ENCODE peak calls at places on chromosomes 12 and 14, in ten cellular contexts. E is LoVo, Y is RWPE2, V is M059J, M is DMS79 treated with DMSO at 0.1 percent for 48 hours, Q is GM12865, I is NT2/D1, X is AG04450, D is natural killer cell, S is cerebellum. J is an unnamed sample.

GRCh38 chr14:95044463-95045254 is 112.7 kb downstream of the DICER1 start:
- DNase-seq in E (no peak), Y (peak), V (no peak), M (peak), Q (no peak), I (no peak), X (no peak), D (peak), S (no peak), J (peak)

GRCh38 chr14:50087350-50088116 is 28.8 kb downstream of the VCPKMT start:
- DNase-seq in E (no peak), Y (no peak), V (no peak), M (no peak), Q (peak), I (no peak), X (no peak), D (no peak), S (no peak), J (no peak)

GRCh38 chr12:79012616-79013015 is 148.0 kb downstream of the SYT1 start:
- DNase-seq in E (no peak), Y (no peak), V (no peak), M (no peak), Q (no peak), I (no peak), X (no peak), D (no peak), S (no peak), J (no peak)

GRCh38 chr14:65149116-65149515 is 46.8 kb upstream of the MAX start:
- DNase-seq in E (no peak), Y (no peak), V (no peak), M (no peak), Q (no peak), I (no peak), X (no peak), D (no peak), S (no peak), J (no peak)

GRCh38 chr14:50726372-50727107 is 58.4 kb upstream of the SAV1 start:
- DNase-seq in E (peak), Y (no peak), V (peak), M (no peak), Q (peak), I (no peak), X (peak), D (no peak), S (no peak), J (no peak)

GRCh38 chr12:31007153-31007495 is 66.5 kb upstream of the DDX11 start:
- DNase-seq in E (no peak), Y (no peak), V (no peak), M (no peak), Q (no peak), I (no peak), X (no peak), D (no peak), S (no peak), J (no peak)

GRCh38 chr14:23351681-23352505 is 794 bp downstream of the SLC22A17 start:
- DNase-seq in E (no peak), Y (no peak), V (no peak), M (peak), Q (no peak), I (no peak), X (no peak), D (no peak), S (peak), J (peak)

GRCh38 chr12:22333186-22333745 is 1.2 kb downstream of the ST8SIA1 start:
- DNase-seq in E (no peak), Y (no peak), V (no peak), M (no peak), Q (no peak), I (no peak), X (peak), D (no peak), S (no peak), J (no peak)

GRCh38 chr12:105357162-105357691 is 26.7 kb downstream of the C12orf75 start:
- DNase-seq in E (peak), Y (no peak), V (peak), M (no peak), Q (peak), I (no peak), X (no peak), D (no peak), S (no peak), J (no peak)

GRCh38 chr14:106586098-106586704 is 1059.8 kb downstream of the TMEM121 start:
- DNase-seq in E (peak), Y (no peak), V (no peak), M (no peak), Q (peak), I (peak), X (no peak), D (peak), S (no peak), J (no peak)

GRCh38 chr14:101912841-101913240 is 51.5 kb upstream of the DYNC1H1 start:
- DNase-seq in E (no peak), Y (no peak), V (no peak), M (no peak), Q (no peak), I (no peak), X (no peak), D (no peak), S (no peak), J (no peak)

GRCh38 chr12:118436986-118437385 is 60.6 kb downstream of the SUDS3 start:
- DNase-seq in E (no peak), Y (no peak), V (peak), M (no peak), Q (no peak), I (no peak), X (no peak), D (no peak), S (no peak), J (no peak)

GRCh38 chr14:93691042-93691780 is 97.1 kb downstream of the PRIMA1 start:
- DNase-seq in E (no peak), Y (no peak), V (no peak), M (no peak), Q (no peak), I (no peak), X (no peak), D (no peak), S (no peak), J (peak)

GRCh38 chr14:38777401-38777800 is 325.6 kb downstream of the SEC23A start:
- DNase-seq in E (no peak), Y (no peak), V (no peak), M (no peak), Q (no peak), I (no peak), X (no peak), D (no peak), S (no peak), J (no peak)

GRCh38 chr14:72808564-72808963 is 85.3 kb downstream of the DPF3 start:
- DNase-seq in E (no peak), Y (no peak), V (no peak), M (no peak), Q (no peak), I (no peak), X (no peak), D (no peak), S (no peak), J (no peak)

GRCh38 chr12:120397827-120398563 is 29.0 kb upstream of the MSI1 start:
- DNase-seq in E (no peak), Y (no peak), V (no peak), M (no peak), Q (no peak), I (no peak), X (no peak), D (no peak), S (no peak), J (no peak)

GRCh38 chr12:29148958-29149690 is at the start of gene FAR2:
- DNase-seq in E (peak), Y (no peak), V (peak), M (peak), Q (peak), I (no peak), X (no peak), D (peak), S (peak), J (no peak)

GRCh38 chr12:111405149-111405855 is 421 bp upstream of the SH2B3 start:
- DNase-seq in E (peak), Y (peak), V (peak), M (peak), Q (peak), I (peak), X (peak), D (peak), S (peak), J (peak)

GRCh38 chr12:95513599-95513998 is 37.7 kb downstream of the USP44 start:
- DNase-seq in E (no peak), Y (no peak), V (no peak), M (no peak), Q (no peak), I (no peak), X (no peak), D (no peak), S (no peak), J (no peak)

GRCh38 chr14:103121161-103121845 is 2.0 kb upstream of the TNFAIP2 start:
- DNase-seq in E (no peak), Y (no peak), V (no peak), M (peak), Q (no peak), I (no peak), X (no peak), D (no peak), S (no peak), J (no peak)

GRCh38 chr12:98909749-98910148 is 264.7 kb downstream of the APAF1 start:
- DNase-seq in E (no peak), Y (no peak), V (no peak), M (no peak), Q (no peak), I (peak), X (no peak), D (no peak), S (peak), J (peak)